ENCODE peak calls at places on chromosomes 4 and X, in eight cellular contexts. L is body of pancreas, F is stomach, E is lower leg skin, M is HCT116, U is endothelial cell of umbilical vein, W is ovary, V is IMR-90. X is an unnamed sample.

GRCh38 chrX:28850955-28851354 is 263.7 kb downstream of the IL1RAPL1 start:
- DNase-seq in W (no peak), F (no peak), E (no peak), M (no peak), L (no peak), U (no peak), V (no peak), X (no peak)

GRCh38 chr4:173293663-173294062 is 40.5 kb downstream of the HMGB2 start:
- DNase-seq in M (no peak), V (no peak), L (no peak), U (no peak), W (no peak), E (no peak), F (no peak), X (no peak)

GRCh38 chr4:169582203-169582602 is 30.2 kb downstream of the NEK1 start:
- DNase-seq in V (no peak), L (no peak), U (no peak), F (no peak), W (no peak), E (no peak), M (no peak), X (no peak)

GRCh38 chr4:10063544-10064300 is 42.4 kb upstream of the SLC2A9 start:
- DNase-seq in M (peak; percentile 13), L (peak; percentile 66), V (peak; percentile 70), E (peak; percentile 61), W (no peak), U (peak; percentile 82), F (peak; percentile 37), X (no peak)

GRCh38 chr4:87235020-87235671 is 14.7 kb upstream of the KLHL8 start:
- DNase-seq in F (no peak), V (peak; percentile 62), L (no peak), E (no peak), U (no peak), W (no peak), M (no peak), X (peak; percentile 18)

GRCh38 chrX:22300130-22300529 is 27.4 kb downstream of the CBLL2 start:
- DNase-seq in V (peak; percentile 67), U (peak; percentile 44), L (peak; percentile 29), W (no peak), E (no peak), F (no peak), M (peak; percentile 45), X (no peak)

GRCh38 chr4:87257523-87257922 is 37.1 kb upstream of the KLHL8 start:
- DNase-seq in U (no peak), W (no peak), V (no peak), M (no peak), E (no peak), L (no peak), F (no peak), X (no peak)

GRCh38 chr4:48831532-48832015 is 686 bp downstream of the OCIAD1 start:
- DNase-seq in M (no peak), V (peak; percentile 16), W (no peak), E (no peak), L (no peak), F (no peak), U (peak; percentile 52), X (peak; percentile 61)

GRCh38 chr4:163554870-163555465 is 60.5 kb downstream of the TMA16 start:
- DNase-seq in U (peak; percentile 28), M (no peak), F (no peak), L (no peak), E (no peak), V (peak; percentile 32), W (no peak), X (peak; percentile 11)

GRCh38 chr4:100555791-100556190 is 38.0 kb upstream of the EMCN start:
- DNase-seq in F (no peak), V (no peak), E (no peak), U (peak; percentile 80), L (no peak), W (no peak), M (no peak), X (no peak)

GRCh38 chr4:174133525-174133924 is 149.9 kb downstream of the FBXO8 start:
- DNase-seq in E (no peak), L (no peak), W (no peak), V (no peak), U (no peak), M (no peak), F (no peak), X (no peak)

GRCh38 chr4:8272472-8273428 is 3.2 kb downstream of the HTRA3 start:
- DNase-seq in M (no peak), U (peak; percentile 49), F (no peak), V (peak; percentile 9), W (peak; percentile 31), L (no peak), E (no peak), X (no peak)

GRCh38 chr4:60737858-60738257 is 462.3 kb upstream of the ADGRL3 start:
- DNase-seq in L (no peak), F (no peak), W (no peak), U (no peak), E (no peak), V (peak; percentile 74), M (no peak), X (no peak)

GRCh38 chr4:48727666-48728459 is 52.2 kb downstream of the FRYL start:
- DNase-seq in M (no peak), E (no peak), U (no peak), W (no peak), V (no peak), F (no peak), L (no peak), X (no peak)

GRCh38 chr4:21656832-21657231 is 291.7 kb downstream of the KCNIP4 start:
- DNase-seq in E (no peak), V (no peak), M (peak; percentile 2), F (no peak), L (no peak), U (peak; percentile 88), W (no peak), X (no peak)

GRCh38 chr4:149884529-149885206 is 69.0 kb upstream of the IQCM start:
- DNase-seq in L (no peak), W (no peak), M (no peak), V (no peak), U (no peak), E (no peak), F (no peak), X (no peak)

GRCh38 chrX:116204947-116205346 is 34.4 kb downstream of the AGTR2 start:
- DNase-seq in E (no peak), W (no peak), U (peak; percentile 1), F (no peak), L (no peak), V (no peak), M (peak; percentile 7), X (no peak)

GRCh38 chrX:25175743-25176142 is 160.0 kb upstream of the ARX start:
- DNase-seq in M (no peak), W (no peak), L (no peak), E (no peak), V (no peak), U (no peak), F (no peak), X (no peak)

GRCh38 chr4:7330811-7331681 is 103.7 kb downstream of the PSAPL1 start:
- DNase-seq in U (no peak), E (no peak), F (no peak), W (no peak), M (no peak), L (no peak), V (no peak), X (no peak)

GRCh38 chrX:10239611-10240064 is 82.9 kb downstream of the CLCN4 start:
- DNase-seq in W (no peak), F (no peak), M (no peak), E (peak; percentile 24), V (peak; percentile 77), L (no peak), U (no peak), X (no peak)

GRCh38 chr4:875818-876423 is 50.0 kb upstream of the CPLX1 start:
- DNase-seq in V (no peak), E (no peak), L (no peak), F (no peak), M (no peak), W (no peak), U (no peak), X (no peak)

GRCh38 chr4:878796-879729 is 53.1 kb downstream of the GAK start:
- DNase-seq in F (no peak), L (no peak), E (no peak), W (no peak), U (no peak), V (no peak), M (no peak), X (no peak)

GRCh38 chr4:877502-877901 is 51.6 kb upstream of the CPLX1 start:
- DNase-seq in E (no peak), U (no peak), F (no peak), W (no peak), V (no peak), M (no peak), L (no peak), X (no peak)

GRCh38 chr4:874971-875817 is 49.3 kb upstream of the CPLX1 start:
- DNase-seq in V (no peak), F (no peak), E (no peak), M (no peak), W (no peak), U (no peak), L (no peak), X (no peak)

GRCh38 chr4:876780-877179 is 50.9 kb upstream of the CPLX1 start:
- DNase-seq in W (no peak), L (no peak), M (no peak), E (no peak), V (no peak), F (no peak), U (no peak), X (peak; percentile 14)
- TF ChIP-seq POLR2A in W (no peak), L (no peak), M (no peak), E (no peak), V (no peak), F (no peak), U (no peak), X (no peak)

GRCh38 chr4:40749717-40750460 is at the start of gene NSUN7:
- DNase-seq in M (no peak), F (peak; percentile 85), L (peak; percentile 88), E (peak; percentile 30), W (peak; percentile 50), U (peak; percentile 10), V (no peak), X (no peak)
- TF ChIP-seq POLR2A in M (no peak), F (no peak), L (peak; percentile 78), E (no peak), W (no peak), U (no peak), V (no peak), X (no peak)

GRCh38 chrX:18566748-18567147 is 105.2 kb downstream of the RS1 start:
- DNase-seq in V (no peak), U (no peak), F (no peak), W (no peak), M (no peak), E (no peak), L (no peak), X (no peak)

GRCh38 chrX:18561020-18561419 is 110.9 kb downstream of the RS1 start:
- DNase-seq in V (no peak), W (no peak), U (no peak), L (no peak), E (no peak), F (no peak), M (no peak), X (no peak)

GRCh38 chrX:18565727-18566126 is 106.2 kb downstream of the RS1 start:
- DNase-seq in E (no peak), F (no peak), V (no peak), M (no peak), L (no peak), W (no peak), U (no peak), X (no peak)
- TF ChIP-seq POLR2A in E (no peak), F (no peak), V (no peak), M (no peak), L (no peak), W (no peak), U (no peak), X (no peak)

GRCh38 chrX:85627363-85627762 is 247.9 kb upstream of the POF1B start:
- DNase-seq in E (no peak), L (no peak), M (no peak), W (no peak), F (no peak), U (no peak), V (peak; percentile 5), X (peak; percentile 0)
- TF ChIP-seq POLR2A in E (no peak), L (no peak), M (no peak), W (no peak), F (no peak), U (no peak), V (no peak), X (no peak)

X was measured in erythroblast.